ENCODE peak calls at places on chromosomes 1 and 21, in six cellular contexts. One of them, this sample, is unnamed.

GRCh38 chr1:25550155-25550506 is 6.7 kb downstream of the LDLRAP1 start:
- DNase-seq in fibroblast of pulmonary artery: peak
- DNase-seq in HL-60: no peak
- DNase-seq in ovary: no peak
- DNase-seq in esophagus squamous epithelium: no peak
- DNase-seq in neural crest cell: no peak
- DNase-seq in this sample: no peak

GRCh38 chr1:23401313-23401712 is 23.2 kb downstream of the TCEA3 start:
- DNase-seq in fibroblast of pulmonary artery: no peak
- DNase-seq in ovary: peak
- DNase-seq in neural crest cell: no peak
- DNase-seq in esophagus squamous epithelium: no peak
- DNase-seq in HL-60: no peak
- DNase-seq in this sample: no peak

GRCh38 chr1:166920561-166921475 is 44.8 kb upstream of the TADA1 start:
- DNase-seq in neural crest cell: peak
- DNase-seq in esophagus squamous epithelium: no peak
- DNase-seq in HL-60: no peak
- DNase-seq in ovary: no peak
- DNase-seq in fibroblast of pulmonary artery: peak
- DNase-seq in this sample: no peak

GRCh38 chr1:163565171-163565570 is 243.4 kb downstream of the NUF2 start:
- DNase-seq in esophagus squamous epithelium: no peak
- DNase-seq in fibroblast of pulmonary artery: no peak
- DNase-seq in neural crest cell: no peak
- DNase-seq in HL-60: no peak
- DNase-seq in ovary: no peak
- DNase-seq in this sample: no peak

GRCh38 chr1:222043444-222044292 is 301.8 kb upstream of the DUSP10 start:
- DNase-seq in neural crest cell: no peak
- DNase-seq in esophagus squamous epithelium: no peak
- DNase-seq in HL-60: no peak
- DNase-seq in ovary: no peak
- DNase-seq in fibroblast of pulmonary artery: peak
- DNase-seq in this sample: no peak

GRCh38 chr21:25214676-25215075 is 392.6 kb downstream of the MRPL39 start:
- DNase-seq in neural crest cell: no peak
- DNase-seq in HL-60: no peak
- DNase-seq in esophagus squamous epithelium: no peak
- DNase-seq in fibroblast of pulmonary artery: no peak
- DNase-seq in ovary: no peak
- DNase-seq in this sample: no peak

GRCh38 chr1:20109223-20109856 is 10.0 kb downstream of the PLA2G2D start:
- DNase-seq in HL-60: no peak
- DNase-seq in esophagus squamous epithelium: no peak
- DNase-seq in fibroblast of pulmonary artery: no peak
- DNase-seq in neural crest cell: no peak
- DNase-seq in ovary: no peak
- DNase-seq in this sample: no peak

GRCh38 chr1:106960412-106960811 is 96.1 kb upstream of the PRMT6 start:
- DNase-seq in neural crest cell: no peak
- DNase-seq in fibroblast of pulmonary artery: no peak
- DNase-seq in esophagus squamous epithelium: no peak
- DNase-seq in ovary: no peak
- DNase-seq in HL-60: no peak
- DNase-seq in this sample: no peak

GRCh38 chr1:75707191-75707590 is 17.3 kb upstream of the ACADM start:
- DNase-seq in fibroblast of pulmonary artery: no peak
- DNase-seq in HL-60: no peak
- DNase-seq in ovary: no peak
- DNase-seq in neural crest cell: no peak
- DNase-seq in esophagus squamous epithelium: no peak
- DNase-seq in this sample: no peak

GRCh38 chr1:231927431-231927830 is 300.8 kb downstream of the DISC1 start:
- DNase-seq in esophagus squamous epithelium: no peak
- DNase-seq in ovary: no peak
- DNase-seq in fibroblast of pulmonary artery: no peak
- DNase-seq in neural crest cell: no peak
- DNase-seq in HL-60: no peak
- DNase-seq in this sample: no peak

GRCh38 chr1:205375816-205376545 is 19.3 kb upstream of the KLHDC8A start:
- DNase-seq in fibroblast of pulmonary artery: peak
- DNase-seq in HL-60: no peak
- DNase-seq in ovary: no peak
- DNase-seq in esophagus squamous epithelium: no peak
- DNase-seq in neural crest cell: no peak
- DNase-seq in this sample: peak

GRCh38 chr1:240672132-240672811 is 60.3 kb upstream of the GREM2 start:
- DNase-seq in neural crest cell: no peak
- DNase-seq in esophagus squamous epithelium: no peak
- DNase-seq in ovary: no peak
- DNase-seq in fibroblast of pulmonary artery: no peak
- DNase-seq in HL-60: no peak
- DNase-seq in this sample: no peak

GRCh38 chr1:73755649-73756048 is 442.3 kb downstream of the LRRIQ3 start:
- DNase-seq in fibroblast of pulmonary artery: no peak
- DNase-seq in esophagus squamous epithelium: no peak
- DNase-seq in HL-60: no peak
- DNase-seq in neural crest cell: no peak
- DNase-seq in ovary: no peak
- DNase-seq in this sample: no peak

GRCh38 chr1:47436979-47437517 is 796 bp upstream of the FOXD2 start:
- DNase-seq in esophagus squamous epithelium: no peak
- DNase-seq in HL-60: no peak
- DNase-seq in fibroblast of pulmonary artery: peak
- DNase-seq in ovary: peak
- DNase-seq in neural crest cell: no peak
- DNase-seq in this sample: no peak

GRCh38 chr1:56676571-56677035 is 31.5 kb downstream of the PRKAA2 start:
- DNase-seq in neural crest cell: no peak
- DNase-seq in ovary: no peak
- DNase-seq in esophagus squamous epithelium: no peak
- DNase-seq in fibroblast of pulmonary artery: peak
- DNase-seq in HL-60: no peak
- DNase-seq in this sample: no peak

GRCh38 chr1:169250022-169250421 is 117.6 kb downstream of the NME7 start:
- DNase-seq in HL-60: no peak
- DNase-seq in ovary: no peak
- DNase-seq in neural crest cell: no peak
- DNase-seq in esophagus squamous epithelium: no peak
- DNase-seq in fibroblast of pulmonary artery: peak
- DNase-seq in this sample: no peak

GRCh38 chr21:45406801-45407628 is 2.0 kb downstream of the COL18A1 start:
- DNase-seq in esophagus squamous epithelium: no peak
- DNase-seq in HL-60: no peak
- DNase-seq in neural crest cell: no peak
- DNase-seq in ovary: peak
- DNase-seq in fibroblast of pulmonary artery: no peak
- DNase-seq in this sample: no peak

GRCh38 chr1:54109131-54110105 is 43.4 kb downstream of the CDCP2 start:
- DNase-seq in HL-60: no peak
- DNase-seq in fibroblast of pulmonary artery: no peak
- DNase-seq in ovary: no peak
- DNase-seq in esophagus squamous epithelium: no peak
- DNase-seq in neural crest cell: no peak
- DNase-seq in this sample: no peak

GRCh38 chr1:27598288-27598687 is 5.7 kb downstream of the AHDC1 start:
- DNase-seq in esophagus squamous epithelium: no peak
- DNase-seq in ovary: peak
- DNase-seq in HL-60: no peak
- DNase-seq in fibroblast of pulmonary artery: peak
- DNase-seq in neural crest cell: no peak
- DNase-seq in this sample: no peak

GRCh38 chr1:21946836-21947587 is 9.9 kb upstream of the HSPG2 start:
- DNase-seq in esophagus squamous epithelium: no peak
- DNase-seq in HL-60: no peak
- DNase-seq in ovary: no peak
- DNase-seq in neural crest cell: no peak
- DNase-seq in fibroblast of pulmonary artery: no peak
- DNase-seq in this sample: no peak

GRCh38 chr1:59193443-59194093 is 103.3 kb upstream of the FGGY start:
- DNase-seq in fibroblast of pulmonary artery: no peak
- DNase-seq in ovary: no peak
- DNase-seq in HL-60: no peak
- DNase-seq in neural crest cell: no peak
- DNase-seq in esophagus squamous epithelium: no peak
- DNase-seq in this sample: no peak

GRCh38 chr21:33199516-33200217 is 30.1 kb upstream of the IFNAR2 start:
- DNase-seq in neural crest cell: peak
- DNase-seq in HL-60: peak
- DNase-seq in ovary: peak
- DNase-seq in esophagus squamous epithelium: peak
- DNase-seq in fibroblast of pulmonary artery: peak
- DNase-seq in this sample: peak

GRCh38 chr1:4825841-4826450 is 171.5 kb downstream of the AJAP1 start:
- DNase-seq in neural crest cell: no peak
- DNase-seq in fibroblast of pulmonary artery: no peak
- DNase-seq in esophagus squamous epithelium: no peak
- DNase-seq in HL-60: no peak
- DNase-seq in ovary: no peak
- DNase-seq in this sample: no peak
- TF ChIP-seq CTCF in neural crest cell: peak
- TF ChIP-seq CTCF in fibroblast of pulmonary artery: no peak
- TF ChIP-seq CTCF in esophagus squamous epithelium: peak
- TF ChIP-seq CTCF in HL-60: peak
- TF ChIP-seq CTCF in ovary: no peak
- TF ChIP-seq CTCF in this sample: peak

DNA sequence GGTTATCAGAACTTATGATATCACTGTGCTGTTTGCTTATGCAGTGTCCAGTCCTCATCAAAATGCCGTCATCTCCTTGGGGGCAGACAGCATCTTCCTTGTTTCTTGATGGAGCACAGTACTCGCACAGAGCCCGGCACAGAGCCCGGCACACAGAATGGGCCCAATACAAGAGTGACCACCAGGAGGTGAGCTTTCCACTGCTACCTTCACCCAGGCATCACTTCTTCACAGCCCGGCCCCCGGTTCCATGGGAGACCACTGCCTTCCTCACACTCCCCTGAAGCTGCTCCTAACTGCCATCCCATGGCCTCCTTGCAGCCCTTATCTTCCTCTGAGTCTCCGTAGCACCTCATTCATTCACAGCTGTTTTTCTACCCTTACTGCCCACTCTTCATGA is 94.0 kb downstream of the TNR start:
- DNase-seq in neural crest cell: no peak
- DNase-seq in esophagus squamous epithelium: no peak
- DNase-seq in ovary: no peak
- DNase-seq in HL-60: no peak
- DNase-seq in fibroblast of pulmonary artery: no peak
- DNase-seq in this sample: no peak
- TF ChIP-seq CTCF in neural crest cell: no peak
- TF ChIP-seq CTCF in esophagus squamous epithelium: no peak
- TF ChIP-seq CTCF in ovary: no peak
- TF ChIP-seq CTCF in HL-60: no peak
- TF ChIP-seq CTCF in fibroblast of pulmonary artery: no peak
- TF ChIP-seq CTCF in this sample: no peak

GRCh38 chr1:206723500-206724472 is 39.1 kb downstream of the MAPKAPK2 start:
- DNase-seq in neural crest cell: no peak
- DNase-seq in fibroblast of pulmonary artery: peak
- DNase-seq in ovary: peak
- DNase-seq in HL-60: peak
- DNase-seq in esophagus squamous epithelium: no peak
- DNase-seq in this sample: no peak
- TF ChIP-seq CTCF in neural crest cell: no peak
- TF ChIP-seq CTCF in fibroblast of pulmonary artery: no peak
- TF ChIP-seq CTCF in ovary: peak
- TF ChIP-seq CTCF in HL-60: no peak
- TF ChIP-seq CTCF in esophagus squamous epithelium: no peak
- TF ChIP-seq CTCF in this sample: no peak

GRCh38 chr21:42553435-42553834 is 39.8 kb downstream of the SLC37A1 start:
- DNase-seq in esophagus squamous epithelium: no peak
- DNase-seq in ovary: no peak
- DNase-seq in fibroblast of pulmonary artery: no peak
- DNase-seq in HL-60: no peak
- DNase-seq in neural crest cell: no peak
- DNase-seq in this sample: no peak
- TF ChIP-seq CTCF in esophagus squamous epithelium: no peak
- TF ChIP-seq CTCF in ovary: no peak
- TF ChIP-seq CTCF in fibroblast of pulmonary artery: no peak
- TF ChIP-seq CTCF in HL-60: no peak
- TF ChIP-seq CTCF in neural crest cell: no peak
- TF ChIP-seq CTCF in this sample: no peak

GRCh38 chr1:217911908-217912307 is 280.8 kb downstream of the SPATA17 start:
- DNase-seq in fibroblast of pulmonary artery: no peak
- DNase-seq in HL-60: no peak
- DNase-seq in neural crest cell: no peak
- DNase-seq in esophagus squamous epithelium: no peak
- DNase-seq in ovary: no peak
- DNase-seq in this sample: no peak
- TF ChIP-seq CTCF in fibroblast of pulmonary artery: no peak
- TF ChIP-seq CTCF in HL-60: no peak
- TF ChIP-seq CTCF in neural crest cell: peak
- TF ChIP-seq CTCF in esophagus squamous epithelium: no peak
- TF ChIP-seq CTCF in ovary: no peak
- TF ChIP-seq CTCF in this sample: peak

GRCh38 chr1:201498621-201499020 is 8.3 kb downstream of the CSRP1 start:
- DNase-seq in HL-60: no peak
- DNase-seq in fibroblast of pulmonary artery: peak
- DNase-seq in esophagus squamous epithelium: no peak
- DNase-seq in ovary: no peak
- DNase-seq in neural crest cell: no peak
- DNase-seq in this sample: no peak
- TF ChIP-seq CTCF in HL-60: no peak
- TF ChIP-seq CTCF in fibroblast of pulmonary artery: peak
- TF ChIP-seq CTCF in esophagus squamous epithelium: no peak
- TF ChIP-seq CTCF in ovary: no peak
- TF ChIP-seq CTCF in neural crest cell: no peak
- TF ChIP-seq CTCF in this sample: no peak

GRCh38 chr1:193358419-193358818 is 172.0 kb upstream of the B3GALT2 start:
- DNase-seq in ovary: no peak
- DNase-seq in esophagus squamous epithelium: no peak
- DNase-seq in neural crest cell: no peak
- DNase-seq in fibroblast of pulmonary artery: no peak
- DNase-seq in HL-60: no peak
- DNase-seq in this sample: no peak
- TF ChIP-seq CTCF in ovary: no peak
- TF ChIP-seq CTCF in esophagus squamous epithelium: no peak
- TF ChIP-seq CTCF in neural crest cell: no peak
- TF ChIP-seq CTCF in fibroblast of pulmonary artery: no peak
- TF ChIP-seq CTCF in HL-60: no peak
- TF ChIP-seq CTCF in this sample: no peak

GRCh38 chr1:178483251-178483957 is 13.4 kb downstream of the CLEC20A start:
- DNase-seq in fibroblast of pulmonary artery: no peak
- DNase-seq in ovary: no peak
- DNase-seq in HL-60: no peak
- DNase-seq in neural crest cell: no peak
- DNase-seq in esophagus squamous epithelium: no peak
- DNase-seq in this sample: no peak
- TF ChIP-seq CTCF in fibroblast of pulmonary artery: no peak
- TF ChIP-seq CTCF in ovary: no peak
- TF ChIP-seq CTCF in HL-60: no peak
- TF ChIP-seq CTCF in neural crest cell: no peak
- TF ChIP-seq CTCF in esophagus squamous epithelium: no peak
- TF ChIP-seq CTCF in this sample: no peak

This sample was measured in D721Med.